ENCODE peak calls at places on chromosomes 12 and 14, in ten cellular contexts. Q is A549, Z is ovary, A is esophagus muscularis mucosa, S is tibial nerve, X is suprapubic skin, R is transverse colon, C is GM12878, J is K562, W is HepG2. H is an unnamed sample.

GRCh38 chr12:55058776-55059175 is 39.0 kb downstream of the NEUROD4 start:
- DNase-seq in Q (no peak), Z (no peak), A (no peak), S (no peak), X (no peak), R (no peak), C (no peak), J (no peak), W (no peak), H (no peak)

GRCh38 chr14:75578099-75578785 is at the start of gene FLVCR2:
- DNase-seq in Q (peak), Z (peak), A (peak), S (peak), X (peak), R (peak), C (no peak), J (peak), W (peak), H (peak)

GRCh38 chr12:77299910-77300772 is 234.8 kb upstream of the E2F7 start:
- DNase-seq in Q (peak), Z (no peak), A (no peak), S (no peak), X (no peak), R (no peak), C (no peak), J (no peak), W (no peak), H (no peak)

GRCh38 chr12:18502422-18502821 is 235.4 kb downstream of the PLCZ1 start:
- DNase-seq in Q (no peak), Z (no peak), A (no peak), S (no peak), X (no peak), R (no peak), C (no peak), J (no peak), W (peak), H (no peak)

GRCh38 chr12:70052931-70053497 is 190.2 kb upstream of the CNOT2 start:
- DNase-seq in Q (peak), Z (no peak), A (peak), S (peak), X (no peak), R (peak), C (no peak), J (peak), W (peak), H (peak)

GRCh38 chr14:26187996-26188605 is 409.7 kb downstream of the NOVA1 start:
- DNase-seq in Q (no peak), Z (no peak), A (no peak), S (no peak), X (no peak), R (no peak), C (no peak), J (no peak), W (no peak), H (no peak)

GRCh38 chr12:116736962-116737773 is 701 bp downstream of the SPRING1 start:
- DNase-seq in Q (no peak), Z (no peak), A (no peak), S (no peak), X (peak), R (peak), C (no peak), J (peak), W (no peak), H (no peak)

GRCh38 chr12:110312581-110313360 is 31.7 kb downstream of the ATP2A2 start:
- DNase-seq in Q (peak), Z (no peak), A (no peak), S (no peak), X (no peak), R (no peak), C (no peak), J (no peak), W (no peak), H (peak)

GRCh38 chr12:6961278-6961694 is 9.2 kb downstream of the PHB2 start:
- DNase-seq in Q (no peak), Z (peak), A (no peak), S (no peak), X (no peak), R (peak), C (no peak), J (peak), W (no peak), H (peak)

GRCh38 chr14:28057286-28058011 is 709.1 kb upstream of the FOXG1 start:
- DNase-seq in Q (no peak), Z (no peak), A (no peak), S (no peak), X (no peak), R (no peak), C (no peak), J (no peak), W (no peak), H (no peak)

GRCh38 chr12:12529783-12530421 is 32.8 kb downstream of the DUSP16 start:
- DNase-seq in Q (no peak), Z (no peak), A (no peak), S (no peak), X (no peak), R (no peak), C (no peak), J (no peak), W (no peak), H (no peak)

GRCh38 chr12:12531194-12531593 is 31.5 kb downstream of the DUSP16 start:
- DNase-seq in Q (no peak), Z (no peak), A (no peak), S (no peak), X (no peak), R (no peak), C (no peak), J (no peak), W (no peak), H (no peak)

GRCh38 chr12:12534134-12534866 is 28.4 kb downstream of the DUSP16 start:
- DNase-seq in Q (no peak), Z (no peak), A (no peak), S (no peak), X (no peak), R (no peak), C (no peak), J (no peak), W (peak), H (no peak)

GRCh38 chr12:12534975-12535374 is 27.7 kb downstream of the DUSP16 start:
- DNase-seq in Q (no peak), Z (no peak), A (no peak), S (no peak), X (no peak), R (no peak), C (no peak), J (no peak), W (no peak), H (no peak)

DNA sequence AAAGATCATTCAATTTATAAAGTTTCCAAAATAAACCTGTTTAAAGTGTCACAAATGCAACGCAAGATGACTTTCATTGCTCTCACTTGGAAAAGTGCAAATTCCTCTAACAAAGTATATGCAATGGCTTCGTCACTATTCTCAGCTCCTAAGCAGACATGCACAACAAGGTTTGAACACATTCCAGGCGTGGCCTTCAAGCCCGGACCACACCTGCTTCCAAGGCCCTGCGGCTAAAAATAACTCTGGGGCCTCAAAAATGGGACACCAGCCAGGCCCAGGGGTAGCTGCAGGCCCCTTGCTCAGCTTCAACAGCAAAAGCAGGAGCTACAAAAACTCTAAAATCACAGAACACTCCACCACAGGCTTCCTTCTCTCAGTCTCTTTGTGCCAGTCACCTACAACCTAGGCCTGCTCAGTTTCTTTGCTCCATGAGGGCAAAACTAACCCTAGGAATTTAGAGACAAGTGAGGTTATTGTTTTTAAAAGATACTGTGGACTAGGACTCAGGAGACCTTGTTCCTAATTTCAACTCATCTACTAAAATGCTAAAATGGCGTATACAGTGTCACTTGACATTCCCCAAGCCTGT is 29.3 kb downstream of the DUSP16 start:
- DNase-seq in Q (peak), Z (peak), A (no peak), S (no peak), X (no peak), R (peak), C (no peak), J (no peak), W (peak), H (no peak)
- H3K27ac ChIP-seq in Q (peak), Z (no peak), A (peak), S (peak), X (no peak), R (peak), C (no peak), J (no peak), W (peak), H (peak)

GRCh38 chr12:28874758-28875157 is 274.3 kb upstream of the FAR2 start:
- DNase-seq in Q (no peak), Z (no peak), A (no peak), S (no peak), X (no peak), R (no peak), C (no peak), J (no peak), W (no peak), H (no peak)

GRCh38 chr12:28876423-28876822 is 272.7 kb upstream of the FAR2 start:
- DNase-seq in Q (no peak), Z (no peak), A (no peak), S (no peak), X (no peak), R (no peak), C (no peak), J (no peak), W (no peak), H (no peak)

GRCh38 chr12:28870839-28871440 is 278.1 kb upstream of the FAR2 start:
- DNase-seq in Q (peak), Z (no peak), A (no peak), S (no peak), X (no peak), R (no peak), C (no peak), J (no peak), W (no peak), H (no peak)

GRCh38 chr12:28869197-28869596 is 279.9 kb upstream of the FAR2 start:
- DNase-seq in Q (peak), Z (no peak), A (no peak), S (no peak), X (no peak), R (no peak), C (no peak), J (no peak), W (no peak), H (no peak)

DNA sequence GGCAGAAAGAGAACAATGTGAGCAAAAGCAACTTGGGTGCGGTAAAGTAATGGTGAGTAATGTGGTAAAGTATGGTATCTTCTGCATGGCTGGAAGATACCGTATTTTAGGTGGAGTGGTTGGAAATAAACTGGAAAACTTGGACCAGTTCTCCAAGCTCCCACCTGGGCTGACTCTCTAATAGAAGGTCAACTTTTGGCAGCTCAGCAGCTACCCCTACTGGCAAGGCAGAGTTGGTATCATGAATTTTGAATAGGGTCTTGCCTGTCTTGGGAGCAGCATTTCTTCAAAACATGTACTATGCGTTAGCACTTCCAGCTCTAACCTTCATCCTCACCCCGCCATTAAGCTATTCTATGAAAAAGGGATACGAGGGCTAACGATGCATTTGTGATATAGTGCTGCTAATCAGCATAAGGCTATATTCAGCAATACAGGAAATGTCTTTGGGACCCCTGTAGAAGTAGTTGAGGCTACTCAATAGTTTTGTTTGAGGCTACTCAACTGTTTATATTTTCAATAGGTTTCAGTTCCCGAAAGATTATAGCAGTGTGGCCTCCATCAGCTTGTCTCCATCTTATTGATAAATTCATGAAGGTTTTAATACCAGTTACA is 276.3 kb upstream of the FAR2 start:
- DNase-seq in Q (peak), Z (peak), A (no peak), S (no peak), X (no peak), R (peak), C (no peak), J (peak), W (peak), H (no peak)
- TF ChIP-seq EP300 in Q (no peak), Z (no peak), A (no peak), S (no peak), X (no peak), R (no peak), C (no peak), J (no peak), W (no peak), H (no peak)

DNA sequence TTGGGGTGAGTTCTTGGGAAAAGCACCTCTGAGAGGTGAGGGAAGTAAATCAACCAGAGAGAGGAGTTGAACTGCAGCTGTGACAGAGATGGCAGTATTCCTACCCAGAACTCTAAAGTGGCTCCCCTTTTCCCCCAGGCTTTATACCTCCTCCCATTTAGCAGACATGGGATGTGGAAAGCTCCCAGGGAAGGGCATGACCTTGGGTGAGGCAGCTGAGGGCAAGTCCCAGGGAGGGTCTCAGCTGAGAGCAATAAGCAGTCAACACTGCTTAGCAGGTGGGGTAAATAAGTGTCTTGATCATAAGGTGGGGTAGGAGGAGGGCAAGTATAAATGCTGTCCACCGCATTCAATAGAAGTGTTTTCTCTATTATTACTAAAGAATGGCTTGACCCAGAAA is 143.0 kb downstream of the AKAP6 start:
- DNase-seq in Q (no peak), Z (no peak), A (no peak), S (no peak), X (no peak), R (no peak), C (no peak), J (no peak), W (no peak), H (no peak)
- H3K27ac ChIP-seq in Q (peak), Z (no peak), A (peak), S (peak), X (peak), R (peak), C (no peak), J (no peak), W (no peak), H (peak)

GRCh38 chr12:59164991-59165718 is 244.9 kb upstream of the LRIG3 start:
- DNase-seq in Q (peak), Z (no peak), A (no peak), S (no peak), X (no peak), R (no peak), C (no peak), J (no peak), W (peak), H (no peak)

GRCh38 chr12:59164226-59164625 is 243.9 kb upstream of the LRIG3 start:
- DNase-seq in Q (no peak), Z (no peak), A (no peak), S (no peak), X (no peak), R (no peak), C (no peak), J (no peak), W (no peak), H (no peak)

DNA sequence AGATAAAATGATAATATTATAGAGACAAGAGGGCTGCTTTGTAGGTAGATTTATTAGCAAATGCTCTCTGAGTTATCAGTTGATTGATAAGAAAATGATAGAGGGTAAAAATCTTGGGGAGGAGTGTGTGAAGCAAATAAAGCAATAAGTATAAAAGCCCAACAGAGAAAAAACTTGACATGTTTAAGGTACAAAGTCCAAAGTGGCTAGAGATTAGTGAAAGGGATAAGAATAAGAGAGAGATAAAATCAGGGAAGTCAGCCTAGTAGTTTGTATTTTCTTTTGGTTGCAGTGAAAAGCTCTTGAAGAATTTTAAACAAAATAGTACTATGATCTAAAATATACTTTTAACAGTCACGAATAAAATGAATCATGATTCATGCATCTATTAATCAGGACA is 246.2 kb upstream of the LRIG3 start:
- DNase-seq in Q (no peak), Z (no peak), A (no peak), S (no peak), X (no peak), R (no peak), C (no peak), J (no peak), W (no peak), H (no peak)
- TF ChIP-seq EP300 in Q (no peak), Z (no peak), A (no peak), S (no peak), X (no peak), R (no peak), C (no peak), J (no peak), W (no peak), H (no peak)

DNA sequence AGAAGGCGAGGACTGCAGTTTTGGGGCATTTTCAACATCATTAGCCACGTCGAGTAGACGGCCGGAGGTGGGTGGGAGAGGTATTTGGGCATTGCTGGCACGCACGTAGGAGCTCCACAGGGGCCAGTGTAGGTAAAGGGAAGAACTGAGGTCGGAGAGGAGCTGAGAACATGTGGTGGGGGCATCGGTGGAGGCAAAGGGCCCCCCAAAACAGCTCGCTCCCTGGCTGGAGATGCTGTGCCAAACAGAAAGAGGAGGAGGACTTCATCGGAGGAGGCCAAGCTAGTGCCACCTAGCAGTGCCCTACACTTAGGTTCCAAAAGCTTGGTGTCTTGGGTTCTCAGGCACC is 52.0 kb upstream of the PPP2R5C start:
- DNase-seq in Q (no peak), Z (no peak), A (peak), S (no peak), X (peak), R (no peak), C (no peak), J (no peak), W (no peak), H (no peak)
- H3K27ac ChIP-seq in Q (no peak), Z (no peak), A (no peak), S (no peak), X (no peak), R (no peak), C (no peak), J (peak), W (no peak), H (no peak)

GRCh38 chr12:47889040-47889439 is 15.8 kb downstream of the VDR start:
- DNase-seq in Q (no peak), Z (no peak), A (no peak), S (no peak), X (no peak), R (no peak), C (no peak), J (no peak), W (no peak), H (no peak)

GRCh38 chr12:47892819-47893218 is 12.0 kb downstream of the VDR start:
- DNase-seq in Q (no peak), Z (no peak), A (no peak), S (no peak), X (no peak), R (no peak), C (no peak), J (no peak), W (no peak), H (peak)

GRCh38 chr12:47894068-47894467 is 10.7 kb downstream of the VDR start:
- DNase-seq in Q (no peak), Z (no peak), A (no peak), S (no peak), X (no peak), R (no peak), C (no peak), J (no peak), W (no peak), H (peak)

GRCh38 chr12:47888127-47888819 is 16.5 kb downstream of the VDR start:
- DNase-seq in Q (no peak), Z (no peak), A (no peak), S (no peak), X (no peak), R (no peak), C (no peak), J (no peak), W (no peak), H (no peak)

DNA sequence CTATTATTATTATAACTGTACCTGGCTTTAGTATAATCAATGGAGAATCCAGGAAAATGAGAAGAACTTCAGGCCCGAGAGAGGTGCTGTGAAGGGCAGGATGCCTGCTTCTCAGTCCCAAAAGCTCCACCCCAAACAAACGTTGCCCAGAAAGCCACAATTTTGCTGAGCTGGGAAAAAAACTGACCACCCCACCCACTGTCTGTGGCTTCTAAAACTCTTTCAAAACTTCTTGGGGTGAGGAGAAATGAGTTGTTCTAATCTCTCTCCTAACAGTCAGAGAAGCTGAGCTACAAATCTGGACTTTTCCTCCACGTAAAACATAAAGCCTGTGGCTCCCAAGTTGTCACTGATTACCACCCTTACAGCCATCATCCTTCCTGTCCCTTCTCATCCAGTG is 13.4 kb downstream of the VDR start:
- DNase-seq in Q (no peak), Z (no peak), A (no peak), S (no peak), X (no peak), R (no peak), C (no peak), J (no peak), W (no peak), H (peak)
- TF ChIP-seq EP300 in Q (no peak), Z (no peak), A (no peak), S (no peak), X (no peak), R (no peak), C (no peak), J (no peak), W (no peak), H (no peak)

GRCh38 chr14:20799444-20799843 is 3.2 kb downstream of the RNASE1 start:
- DNase-seq in Q (no peak), Z (no peak), A (no peak), S (no peak), X (no peak), R (no peak), C (no peak), J (no peak), W (no peak), H (no peak)
- H3K27ac ChIP-seq in Q (no peak), Z (no peak), A (peak), S (peak), X (peak), R (peak), C (no peak), J (peak), W (no peak), H (peak)

GRCh38 chr12:128168273-128168672 is 98.7 kb upstream of the TMEM132C start:
- DNase-seq in Q (no peak), Z (no peak), A (no peak), S (no peak), X (no peak), R (no peak), C (no peak), J (no peak), W (no peak), H (no peak)
- TF ChIP-seq EP300 in Q (no peak), Z (no peak), A (no peak), S (no peak), X (no peak), R (no peak), C (no peak), J (no peak), W (no peak), H (no peak)

GRCh38 chr12:130116791-130117190 is 45.5 kb upstream of the FZD10 start:
- DNase-seq in Q (no peak), Z (no peak), A (no peak), S (no peak), X (no peak), R (no peak), C (no peak), J (no peak), W (no peak), H (no peak)
- H3K27ac ChIP-seq in Q (no peak), Z (no peak), A (no peak), S (no peak), X (no peak), R (no peak), C (no peak), J (no peak), W (no peak), H (no peak)